ENCODE peak calls at places on chromosome 6, in six cellular contexts. T is glutamatergic neuron, W is NCI-H2081, O is left lung, F is DMS 273 treated with DMSO at 0.1 percent for 48 hours, Z is OCI-LY7. Q is an unnamed sample.

GRCh38 chr6:125931733-125932450 is 24.7 kb upstream of the HINT3 start:
- DNase-seq in F (no peak), O (no peak), W (no peak), T (no peak), Z (no peak), Q (no peak)

GRCh38 chr6:158039571-158040050 is 57.9 kb downstream of the SYNJ2 start:
- DNase-seq in Z (no peak), F (no peak), W (no peak), O (no peak), T (no peak), Q (no peak)

GRCh38 chr6:93300661-93301060 is 118.7 kb downstream of the EPHA7 start:
- DNase-seq in T (no peak), O (no peak), F (no peak), W (no peak), Z (no peak), Q (no peak)

GRCh38 chr6:74605942-74606341 is 599.9 kb downstream of the COL12A1 start:
- DNase-seq in T (no peak), W (no peak), F (no peak), Z (no peak), O (no peak), Q (no peak)

GRCh38 chr6:80508885-80509630 is 402.6 kb downstream of the BCKDHB start:
- DNase-seq in Z (no peak), F (no peak), T (no peak), W (no peak), O (no peak), Q (no peak)

GRCh38 chr6:15522856-15523529 is 139.8 kb downstream of the DTNBP1 start:
- DNase-seq in Z (no peak), W (no peak), O (no peak), T (no peak), F (no peak), Q (no peak)

GRCh38 chr6:32164295-32164694 is at the start of gene EGFL8:
- DNase-seq in T (no peak), F (no peak), W (no peak), O (no peak), Z (no peak), Q (no peak)

GRCh38 chr6:93407186-93407585 is 12.2 kb downstream of the EPHA7 start:
- DNase-seq in T (no peak), O (no peak), W (peak; percentile 14), F (no peak), Z (no peak), Q (no peak)

GRCh38 chr6:119205911-119206617 is 127.6 kb upstream of the FAM184A start:
- DNase-seq in Z (no peak), O (no peak), W (no peak), F (no peak), T (no peak), Q (no peak)

GRCh38 chr6:122610690-122611455 is 668 bp downstream of the PKIB start:
- DNase-seq in Z (no peak), O (peak; percentile 56), W (peak; percentile 51), T (peak; percentile 28), F (no peak), Q (peak; percentile 10)

GRCh38 chr6:6008648-6009421 is 2.1 kb upstream of the NRN1 start:
- DNase-seq in W (peak; percentile 96), O (peak; percentile 81), F (peak; percentile 80), T (peak; percentile 91), Z (peak; percentile 95), Q (peak; percentile 93)

Q was measured in endothelial cell.